ENCODE peak calls at places on chromosomes 4 and X, in eight cellular contexts. W, M, N, I, E, Y, O and X are unnamed samples.

GRCh38 chrX:12805333-12805732 is 14.1 kb downstream of the PRPS2 start:
- DNase-seq in M (no peak), Y (no peak), O (no peak), W (no peak), N (no peak), E (no peak), I (no peak), X (no peak)

GRCh38 chr4:170271723-170272122 is 182.0 kb upstream of the AADAT start:
- DNase-seq in E (no peak), N (no peak), M (no peak), Y (no peak), I (peak; percentile 46), O (no peak), W (no peak), X (no peak)

GRCh38 chrX:15913161-15913560 is 58.5 kb upstream of the AP1S2 start:
- DNase-seq in I (no peak), N (peak; percentile 14), W (no peak), Y (no peak), E (no peak), M (peak; percentile 30), O (no peak), X (peak; percentile 15)

GRCh38 chr4:40058121-40058520 is 1.5 kb downstream of the N4BP2 start:
- DNase-seq in N (no peak), Y (no peak), W (no peak), I (no peak), E (no peak), M (no peak), O (no peak), X (no peak)

GRCh38 chr4:472881-473574 is 25.9 kb downstream of the ZNF721 start:
- DNase-seq in Y (no peak), O (peak; percentile 15), N (peak; percentile 30), M (no peak), I (peak; percentile 16), W (no peak), E (no peak), X (peak; percentile 4)

GRCh38 chrX:16892504-16893362 is 22.6 kb upstream of the RBBP7 start:
- DNase-seq in I (peak; percentile 87), N (peak; percentile 87), E (peak; percentile 67), W (peak; percentile 66), Y (no peak), O (peak; percentile 77), M (peak; percentile 75), X (peak; percentile 75)

GRCh38 chr4:146639414-146639814 is 721 bp downstream of the POU4F2 start:
- DNase-seq in I (no peak), W (no peak), E (no peak), M (no peak), O (no peak), N (no peak), Y (no peak), X (no peak)

GRCh38 chr4:183508693-183509092 is 3.8 kb downstream of the ING2 start:
- DNase-seq in Y (no peak), M (no peak), N (no peak), W (no peak), O (no peak), I (no peak), E (no peak), X (no peak)

GRCh38 chr4:98779021-98779420 is 120.6 kb upstream of the TSPAN5 start:
- DNase-seq in Y (no peak), M (no peak), N (no peak), O (no peak), I (no peak), E (no peak), W (no peak), X (no peak)

GRCh38 chr4:168737441-168738176 is 240.8 kb downstream of the PALLD start:
- DNase-seq in N (no peak), M (no peak), O (no peak), W (no peak), E (no peak), I (no peak), Y (no peak), X (peak; percentile 56)

GRCh38 chrX:48468693-48469691 is 1.1 kb downstream of the SLC38A5 start:
- DNase-seq in E (no peak), Y (peak; percentile 19), I (no peak), N (peak; percentile 75), W (peak; percentile 54), O (no peak), M (no peak), X (no peak)

GRCh38 chr4:30073001-30073710 is 647.0 kb upstream of the PCDH7 start:
- DNase-seq in E (no peak), M (no peak), N (no peak), I (no peak), Y (no peak), O (no peak), W (no peak), X (no peak)

GRCh38 chrX:11445540-11445939 is 152.3 kb downstream of the AMELX start:
- DNase-seq in O (no peak), W (no peak), E (no peak), I (no peak), M (no peak), Y (no peak), N (no peak), X (no peak)

GRCh38 chr4:123462007-123462406 is 65.4 kb downstream of the SPRY1 start:
- DNase-seq in N (no peak), E (peak; percentile 45), I (no peak), M (no peak), Y (no peak), W (no peak), O (no peak), X (no peak)

GRCh38 chrX:110944793-110945466 is 149.3 kb upstream of the CHRDL1 start:
- DNase-seq in E (no peak), N (no peak), Y (no peak), I (no peak), O (no peak), M (no peak), W (no peak), X (no peak)

GRCh38 chr4:151110236-151110635 is 10.8 kb downstream of the RPS3A start:
- DNase-seq in E (no peak), M (no peak), I (no peak), O (no peak), Y (no peak), N (no peak), W (no peak), X (no peak)